ENCODE peak calls at places on chromosomes 5 and 9, in eight cellular contexts. T, L, Y, I, M, B, J and R are unnamed samples.

GRCh38 chr5:39209924-39210323 is 9.4 kb downstream of the FYB1 start:
- DNase-seq in M (no peak), J (no peak), L (no peak), Y (no peak), T (no peak), I (no peak), B (peak; percentile 68), R (no peak)

GRCh38 chr5:178403956-178404600 is 171.5 kb upstream of the PHYKPL start:
- DNase-seq in Y (no peak), B (no peak), T (no peak), L (no peak), J (no peak), I (no peak), M (no peak), R (no peak)

GRCh38 chr5:20524956-20525529 is 537.0 kb upstream of the CDH18 start:
- DNase-seq in T (no peak), B (no peak), L (no peak), Y (no peak), M (no peak), J (no peak), I (no peak), R (peak; percentile 65)

GRCh38 chr5:173919443-173919842 is 31.3 kb downstream of the CPEB4 start:
- DNase-seq in Y (peak; percentile 68), J (no peak), T (no peak), L (no peak), B (no peak), I (no peak), M (no peak), R (no peak)

GRCh38 chr9:132192728-132193127 is 30.9 kb downstream of the NTNG2 start:
- DNase-seq in I (no peak), L (no peak), M (no peak), J (no peak), T (no peak), Y (no peak), B (no peak), R (no peak)

GRCh38 chr9:20873240-20873860 is 158.1 kb downstream of the HACD4 start:
- DNase-seq in M (no peak), J (no peak), T (no peak), L (no peak), I (no peak), B (no peak), Y (no peak), R (peak; percentile 37)

GRCh38 chr9:27473135-27473534 is 51.0 kb upstream of the IFNK start:
- DNase-seq in I (peak; percentile 62), Y (no peak), J (no peak), L (no peak), B (no peak), M (no peak), T (peak; percentile 67), R (peak; percentile 28)

GRCh38 chr9:12604154-12604825 is 88.9 kb upstream of the TYRP1 start:
- DNase-seq in I (no peak), L (peak; percentile 47), B (no peak), M (no peak), T (no peak), Y (no peak), J (peak; percentile 30), R (peak; percentile 4)

GRCh38 chr5:181200816-181201215 is 4.2 kb downstream of the TRIM7 start:
- DNase-seq in I (no peak), T (no peak), J (no peak), M (no peak), Y (no peak), B (no peak), L (no peak), R (no peak)

DNA sequence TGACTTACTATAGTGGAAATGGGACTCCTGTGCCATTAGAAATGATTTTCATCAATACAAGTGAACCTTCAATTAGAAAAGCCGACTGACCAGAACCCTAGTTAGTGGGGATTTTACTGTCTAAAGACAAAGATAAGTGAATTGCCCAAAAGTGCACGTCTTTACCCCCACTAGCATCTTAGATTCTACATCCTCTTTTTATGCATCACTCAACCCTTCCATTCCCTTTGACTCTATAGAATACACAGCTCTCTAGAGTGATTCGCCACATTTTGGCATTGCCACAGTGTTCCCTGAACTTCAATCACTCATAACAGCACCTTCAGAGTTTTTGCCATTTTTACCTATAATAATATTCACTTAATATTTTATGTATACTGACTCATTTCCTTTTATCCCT is 226.6 kb downstream of the EBF1 start:
- DNase-seq in T (no peak), L (no peak), J (no peak), B (no peak), M (no peak), I (no peak), Y (no peak), R (no peak)
- H3K4me1 ChIP-seq in T (peaks cover 27% of the 10 kb centered on the region), L (no peaks in the 10 kb centered on the region), J (peaks cover 2% of the 10 kb centered on the region), B (peaks cover 13% of the 10 kb centered on the region), M (peaks cover 35% of the 10 kb centered on the region), I (peaks cover 100% of the 10 kb centered on the region), Y (no peaks in the 10 kb centered on the region), R (peaks cover 68% of the 10 kb centered on the region)

DNA sequence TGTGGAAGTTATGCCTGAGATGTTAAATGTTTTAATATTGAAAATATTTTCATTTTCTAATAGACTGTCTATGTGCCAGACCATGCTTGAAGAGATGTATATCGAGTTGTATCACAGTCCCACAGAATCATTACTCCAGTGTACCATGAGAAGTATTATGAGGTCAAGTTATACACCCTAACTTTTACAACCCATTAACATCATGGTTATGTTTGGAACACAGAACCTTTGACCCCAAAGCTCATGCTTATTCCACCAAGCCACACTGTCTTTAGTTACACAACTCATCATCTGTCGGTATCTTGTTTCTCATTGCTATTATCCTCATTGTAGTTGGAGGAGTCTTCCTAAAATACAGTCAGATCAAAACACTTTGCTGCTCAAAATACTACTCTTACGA is 248.0 kb downstream of the KCTD16 start:
- DNase-seq in T (no peak), Y (no peak), L (no peak), M (no peak), I (no peak), J (no peak), B (no peak), R (no peak)
- H3K4me1 ChIP-seq in T (no peaks in the 10 kb centered on the region), Y (no peaks in the 10 kb centered on the region), L (peaks cover 10% of the 10 kb centered on the region), M (no peaks in the 10 kb centered on the region), I (peaks cover 12% of the 10 kb centered on the region), J (peaks cover 3% of the 10 kb centered on the region), B (no peaks in the 10 kb centered on the region), R (no peaks in the 10 kb centered on the region)

DNA sequence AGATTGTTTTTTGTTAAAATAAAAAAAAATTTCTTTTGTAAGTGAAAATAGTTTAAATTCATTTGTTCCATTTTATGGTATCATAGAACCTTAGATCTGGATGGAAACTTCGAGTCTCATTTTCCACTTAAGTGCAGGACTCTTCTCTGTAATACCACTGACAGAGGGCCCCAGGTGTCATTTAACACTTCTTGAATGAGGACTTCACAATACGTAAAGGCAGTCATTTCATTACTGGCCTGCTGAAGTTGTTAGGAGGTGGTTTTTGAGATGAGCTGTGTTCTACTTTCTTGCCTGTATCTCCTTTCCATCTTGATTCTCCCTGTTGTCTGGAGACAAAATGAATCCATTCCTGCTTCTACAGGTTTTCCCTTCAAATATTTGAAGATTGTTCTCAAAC is 455.3 kb downstream of the DMRT2 start:
- DNase-seq in M (no peak), T (no peak), Y (no peak), B (no peak), I (no peak), J (no peak), L (no peak), R (no peak)
- H3K4me1 ChIP-seq in M (no peaks in the 10 kb centered on the region), T (no peaks in the 10 kb centered on the region), Y (no peaks in the 10 kb centered on the region), B (no peaks in the 10 kb centered on the region), I (no peaks in the 10 kb centered on the region), J (no peaks in the 10 kb centered on the region), L (no peaks in the 10 kb centered on the region), R (no peaks in the 10 kb centered on the region)

GRCh38 chr9:101324245-101324804 is 60.5 kb downstream of the BAAT start:
- DNase-seq in M (no peak), J (no peak), Y (peak; percentile 93), B (no peak), T (no peak), I (no peak), L (no peak), R (no peak)

GRCh38 chr9:101323129-101323528 is 61.7 kb downstream of the BAAT start:
- DNase-seq in L (no peak), J (no peak), B (no peak), T (no peak), Y (no peak), M (no peak), I (no peak), R (no peak)

GRCh38 chr9:101326501-101326900 is 58.3 kb downstream of the BAAT start:
- DNase-seq in J (no peak), I (no peak), B (no peak), T (no peak), Y (peak; percentile 16), L (no peak), M (no peak), R (no peak)

GRCh38 chr9:101326035-101326434 is 58.8 kb downstream of the BAAT start:
- DNase-seq in M (no peak), Y (no peak), B (no peak), I (no peak), T (no peak), L (no peak), J (no peak), R (no peak)

DNA sequence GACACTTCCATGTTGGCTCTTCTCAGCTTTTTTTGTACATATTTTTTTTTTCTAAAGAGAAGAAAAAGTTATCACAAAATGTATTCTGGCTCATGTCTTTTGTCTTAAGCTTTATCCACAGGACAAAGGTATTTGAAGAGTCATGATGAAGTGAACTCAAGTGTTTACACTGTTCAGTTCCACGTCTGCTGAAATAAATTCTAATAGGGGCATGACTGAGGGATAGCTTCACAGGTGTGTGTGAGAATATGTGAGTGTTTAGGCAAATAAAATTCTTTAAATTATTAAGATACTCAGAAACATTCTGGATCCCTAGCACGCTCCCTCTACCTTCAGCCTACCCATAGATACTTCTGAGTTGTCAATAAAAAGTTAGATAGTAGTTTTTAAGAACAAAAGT is 59.8 kb downstream of the BAAT start:
- DNase-seq in L (no peak), T (no peak), M (no peak), B (no peak), J (no peak), Y (peak; percentile 70), I (no peak), R (no peak)
- H3K4me1 ChIP-seq in L (no peaks in the 10 kb centered on the region), T (no peaks in the 10 kb centered on the region), M (no peaks in the 10 kb centered on the region), B (no peaks in the 10 kb centered on the region), J (no peaks in the 10 kb centered on the region), Y (peaks cover 82% of the 10 kb centered on the region), I (no peaks in the 10 kb centered on the region), R (no peaks in the 10 kb centered on the region)

GRCh38 chr9:127975376-127976315 is 5.1 kb downstream of the EEIG1 start:
- DNase-seq in T (no peak), J (no peak), Y (no peak), L (no peak), B (no peak), M (no peak), I (no peak), R (no peak)

GRCh38 chr9:127974769-127975261 is 6.0 kb downstream of the EEIG1 start:
- DNase-seq in B (no peak), I (peak; percentile 79), T (peak; percentile 74), Y (no peak), L (no peak), M (no peak), J (peak; percentile 29), R (peak; percentile 60)

GRCh38 chr9:127972316-127972871 is 8.4 kb downstream of the EEIG1 start:
- DNase-seq in B (no peak), L (no peak), T (peak; percentile 47), I (no peak), J (no peak), M (no peak), Y (no peak), R (no peak)

GRCh38 chr9:127973169-127974001 is 7.4 kb downstream of the EEIG1 start:
- DNase-seq in B (no peak), M (no peak), Y (no peak), J (no peak), L (no peak), I (no peak), T (no peak), R (no peak)

GRCh38 chr9:127974002-127974768 is 6.6 kb downstream of the EEIG1 start:
- DNase-seq in J (no peak), L (no peak), I (no peak), Y (no peak), T (no peak), B (no peak), M (no peak), R (no peak)
- H3K4me1 ChIP-seq in J (peaks cover 11% of the 10 kb centered on the region), L (peaks cover 75% of the 10 kb centered on the region), I (peaks cover 100% of the 10 kb centered on the region), Y (peaks cover 64% of the 10 kb centered on the region), T (peaks cover 77% of the 10 kb centered on the region), B (peaks cover 69% of the 10 kb centered on the region), M (peaks cover 61% of the 10 kb centered on the region), R (peaks cover 79% of the 10 kb centered on the region)